ENCODE peak calls at places on chromosomes 7 and 10, in nine cellular contexts. Z, I, S, D, T, N, A, O and V are unnamed samples.

GRCh38 chr10:122152544-122152943 is 118.6 kb upstream of the BTBD16 start:
- DNase-seq in Z (no peak), I (peak), S (peak), D (no peak), T (no peak), N (no peak), A (no peak), O (no peak), V (peak)

GRCh38 chr7:11104578-11104977 is 130.9 kb downstream of the PHF14 start:
- DNase-seq in Z (no peak), I (no peak), S (no peak), D (no peak), T (no peak), N (no peak), A (no peak), O (no peak), V (no peak)

GRCh38 chr10:14056545-14057332 is 274.0 kb downstream of the FRMD4A start:
- DNase-seq in Z (no peak), I (no peak), S (no peak), D (no peak), T (no peak), N (no peak), A (no peak), O (no peak), V (peak)

GRCh38 chr10:11993834-11994468 is 48.7 kb downstream of the UPF2 start:
- DNase-seq in Z (no peak), I (no peak), S (no peak), D (no peak), T (no peak), N (no peak), A (no peak), O (peak), V (no peak)

GRCh38 chr10:103958996-103959395 is 7.9 kb upstream of the SLK start:
- DNase-seq in Z (no peak), I (no peak), S (no peak), D (no peak), T (no peak), N (no peak), A (no peak), O (no peak), V (no peak)

GRCh38 chr10:31759124-31759798 is 169.4 kb downstream of the ARHGAP12 start:
- DNase-seq in Z (peak), I (no peak), S (no peak), D (peak), T (peak), N (peak), A (peak), O (no peak), V (no peak)

GRCh38 chr10:6985644-6986043 is 405.6 kb upstream of the PRKCQ start:
- DNase-seq in Z (no peak), I (no peak), S (no peak), D (no peak), T (no peak), N (no peak), A (no peak), O (no peak), V (no peak)

GRCh38 chr7:95375591-95376294 is 20.4 kb downstream of the PON3 start:
- DNase-seq in Z (no peak), I (no peak), S (no peak), D (no peak), T (no peak), N (no peak), A (no peak), O (no peak), V (no peak)

GRCh38 chr7:149686001-149686400 is 87.4 kb downstream of the ZNF467 start:
- DNase-seq in Z (no peak), I (no peak), S (no peak), D (no peak), T (no peak), N (no peak), A (no peak), O (no peak), V (no peak)

GRCh38 chr7:144525956-144526355 is 122.5 kb upstream of the NOBOX start:
- DNase-seq in Z (no peak), I (no peak), S (no peak), D (no peak), T (no peak), N (no peak), A (no peak), O (no peak), V (no peak)

GRCh38 chr10:43140414-43140813 is 2.2 kb downstream of the CSGALNACT2 start:
- DNase-seq in Z (no peak), I (no peak), S (no peak), D (no peak), T (no peak), N (no peak), A (no peak), O (peak), V (no peak)

GRCh38 chr10:110746254-110746826 is 102.2 kb downstream of the RBM20 start:
- DNase-seq in Z (no peak), I (peak), S (no peak), D (peak), T (peak), N (peak), A (peak), O (peak), V (peak)

GRCh38 chr10:16960573-16960972 is 143.3 kb upstream of the RSU1 start:
- DNase-seq in Z (no peak), I (no peak), S (no peak), D (no peak), T (no peak), N (no peak), A (no peak), O (no peak), V (no peak)

GRCh38 chr7:96321041-96321669 is 743 bp downstream of the SLC25A13 start:
- DNase-seq in Z (peak), I (no peak), S (peak), D (peak), T (no peak), N (peak), A (no peak), O (peak), V (peak)

GRCh38 chr7:37738338-37738737 is 54.8 kb downstream of the GPR141 start:
- DNase-seq in Z (no peak), I (no peak), S (no peak), D (no peak), T (no peak), N (no peak), A (no peak), O (no peak), V (no peak)

GRCh38 chr10:36324831-36325230 is 682.7 kb upstream of the FZD8 start:
- DNase-seq in Z (no peak), I (no peak), S (no peak), D (no peak), T (no peak), N (no peak), A (no peak), O (no peak), V (no peak)

GRCh38 chr10:7153750-7154149 is 257.1 kb downstream of the SFMBT2 start:
- DNase-seq in Z (no peak), I (no peak), S (no peak), D (no peak), T (no peak), N (no peak), A (no peak), O (no peak), V (no peak)

GRCh38 chr7:28840515-28841125 is 117.5 kb downstream of the TRIL start:
- DNase-seq in Z (no peak), I (no peak), S (no peak), D (no peak), T (no peak), N (no peak), A (no peak), O (peak), V (no peak)

GRCh38 chr7:77362905-77363304 is 53.2 kb downstream of the GSAP start:
- DNase-seq in Z (no peak), I (no peak), S (no peak), D (no peak), T (no peak), N (no peak), A (no peak), O (no peak), V (no peak)

GRCh38 chr7:117322741-117323584 is at the start of gene WNT2:
- DNase-seq in Z (no peak), I (no peak), S (no peak), D (no peak), T (no peak), N (no peak), A (no peak), O (no peak), V (no peak)

GRCh38 chr10:112269266-112269665 is 13.9 kb upstream of the TECTB start:
- DNase-seq in Z (no peak), I (no peak), S (no peak), D (no peak), T (no peak), N (no peak), A (no peak), O (no peak), V (no peak)

GRCh38 chr10:131710142-131710861 is 190.5 kb upstream of the PPP2R2D start:
- DNase-seq in Z (no peak), I (no peak), S (no peak), D (no peak), T (no peak), N (no peak), A (no peak), O (no peak), V (no peak)

GRCh38 chr7:104795086-104795485 is 218.9 kb upstream of the KMT2E start:
- DNase-seq in Z (no peak), I (no peak), S (no peak), D (no peak), T (no peak), N (no peak), A (no peak), O (no peak), V (no peak)

GRCh38 chr10:50809596-50809995 is 69.9 kb downstream of the ASAH2B start:
- DNase-seq in Z (no peak), I (no peak), S (no peak), D (no peak), T (no peak), N (no peak), A (no peak), O (no peak), V (no peak)

GRCh38 chr7:35549781-35550180 is 145.2 kb downstream of the HERPUD2 start:
- DNase-seq in Z (no peak), I (no peak), S (no peak), D (no peak), T (no peak), N (no peak), A (no peak), O (no peak), V (no peak)

GRCh38 chr10:784377-784758 is 94.9 kb upstream of the DIP2C start:
- DNase-seq in Z (no peak), I (no peak), S (no peak), D (no peak), T (no peak), N (no peak), A (no peak), O (no peak), V (no peak)